ENCODE peak calls at places on chromosomes 13 and 19, in six cellular contexts. U is HL-60, K is uterus, Z is psoas muscle, F is HCT116, P is RWPE2. N is an unnamed sample.

GRCh38 chr13:19587635-19588300 is 26.4 kb upstream of the TPTE2 start:
- DNase-seq in U (peak), F (peak), Z (no peak), K (no peak), P (no peak), N (no peak)

GRCh38 chr19:16070366-16070990 is 5.8 kb upstream of the TPM4 start:
- DNase-seq in K (no peak), U (peak), P (peak), F (peak), Z (peak), N (peak)

GRCh38 chr13:50309872-50310594 is 294.8 kb downstream of the KCNRG start:
- DNase-seq in Z (no peak), U (peak), K (no peak), F (no peak), P (no peak), N (peak)

GRCh38 chr19:1057185-1057857 is 9.6 kb upstream of the ARHGAP45 start:
- DNase-seq in U (peak), K (no peak), Z (no peak), P (no peak), F (no peak), N (no peak)

GRCh38 chr13:113906566-113906965 is 42.7 kb upstream of the GAS6 start:
- DNase-seq in U (no peak), P (no peak), Z (no peak), K (peak), F (no peak), N (no peak)

GRCh38 chr13:39073983-39074382 is 35.7 kb downstream of the NHLRC3 start:
- DNase-seq in U (no peak), P (no peak), K (no peak), F (no peak), Z (no peak), N (no peak)

GRCh38 chr19:4671182-4671851 is 1.2 kb upstream of the MYDGF start:
- DNase-seq in U (no peak), K (no peak), Z (no peak), P (no peak), F (no peak), N (no peak)

GRCh38 chr13:40271931-40272775 is 394.3 kb downstream of the FOXO1 start:
- DNase-seq in F (no peak), U (no peak), K (peak), Z (peak), P (no peak), N (no peak)

GRCh38 chr19:37957176-37957575 is 50.2 kb downstream of the SIPA1L3 start:
- DNase-seq in U (no peak), K (no peak), P (no peak), Z (no peak), F (no peak), N (no peak)

GRCh38 chr13:24110011-24110410 is 50.5 kb upstream of the SPATA13 start:
- DNase-seq in P (no peak), K (no peak), F (no peak), U (no peak), Z (no peak), N (no peak)

GRCh38 chr19:947707-948533 is 22.1 kb downstream of the ARID3A start:
- DNase-seq in Z (peak), P (peak), K (peak), F (no peak), U (peak), N (no peak)

GRCh38 chr13:101915755-101916107 is 463.3 kb downstream of the ITGBL1 start:
- DNase-seq in U (no peak), F (no peak), P (no peak), Z (no peak), K (no peak), N (no peak)

GRCh38 chr13:34040863-34041262 is 222.9 kb downstream of the RFC3 start:
- DNase-seq in K (no peak), P (no peak), F (no peak), U (no peak), Z (no peak), N (no peak)

GRCh38 chr13:80256352-80256932 is 84.5 kb downstream of the SPRY2 start:
- DNase-seq in F (no peak), U (no peak), Z (no peak), P (no peak), K (no peak), N (no peak)

GRCh38 chr19:42281175-42282035 is 12.4 kb downstream of the CIC start:
- DNase-seq in P (peak), U (peak), K (peak), F (no peak), Z (peak), N (peak)

GRCh38 chr13:32585625-32586021 is 629 bp upstream of the PDS5B start:
- DNase-seq in F (no peak), Z (no peak), P (no peak), U (peak), K (peak), N (no peak)

GRCh38 chr13:112346173-112346898 is 29.8 kb upstream of the SPACA7 start:
- DNase-seq in U (no peak), F (peak), P (no peak), Z (no peak), K (no peak), N (no peak)
- TF ChIP-seq CTCF in U (no peak), F (no peak), P (no peak), Z (no peak), K (no peak), N (no peak)

DNA sequence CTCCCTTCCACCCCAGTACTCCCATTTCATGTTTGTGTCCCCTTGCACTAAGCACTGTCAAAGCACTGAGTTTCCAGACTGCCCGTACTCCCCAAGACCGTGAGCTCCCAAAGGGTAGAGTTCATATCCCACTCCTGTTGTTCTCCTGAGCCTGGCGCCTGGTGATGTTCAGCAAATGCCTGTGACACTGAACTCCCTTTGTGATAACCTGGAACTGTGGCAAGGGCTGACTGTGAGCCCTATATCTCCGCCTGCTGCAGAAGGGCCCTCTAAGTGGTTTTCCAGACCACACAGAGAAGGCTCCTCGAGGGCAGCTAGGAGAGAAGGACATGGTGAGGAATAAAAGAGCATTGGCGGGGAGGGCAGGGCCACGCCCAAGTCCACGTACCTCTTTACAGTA is 67.5 kb downstream of the ATP7B start:
- DNase-seq in P (no peak), U (no peak), K (no peak), F (no peak), Z (no peak), N (no peak)
- TF ChIP-seq CTCF in P (no peak), U (no peak), K (no peak), F (no peak), Z (no peak), N (no peak)

GRCh38 chr13:63954683-63955082 is 2539.0 kb upstream of the PCDH20 start:
- DNase-seq in U (no peak), P (no peak), F (no peak), Z (no peak), K (no peak), N (no peak)
- TF ChIP-seq CTCF in U (no peak), P (no peak), F (no peak), Z (no peak), K (no peak), N (no peak)

GRCh38 chr19:2286402-2287140 is 4.6 kb upstream of the PEAK3 start:
- DNase-seq in K (no peak), Z (no peak), U (no peak), P (no peak), F (no peak), N (no peak)

GRCh38 chr19:2287585-2287984 is 5.6 kb upstream of the PEAK3 start:
- DNase-seq in P (no peak), F (no peak), K (no peak), U (no peak), Z (no peak), N (no peak)

GRCh38 chr19:2289714-2290435 is 7.9 kb upstream of the PEAK3 start:
- DNase-seq in F (no peak), P (no peak), Z (peak), U (peak), K (no peak), N (peak)

GRCh38 chr19:2288743-2289713 is 7.1 kb upstream of the PEAK3 start:
- DNase-seq in K (no peak), Z (no peak), P (no peak), U (peak), F (no peak), N (no peak)

GRCh38 chr19:2288010-2288742 is 6.2 kb upstream of the PEAK3 start:
- DNase-seq in U (no peak), Z (no peak), P (no peak), K (no peak), F (no peak), N (no peak)
- TF ChIP-seq CTCF in U (no peak), Z (no peak), P (no peak), K (no peak), F (no peak), N (no peak)

GRCh38 chr19:56348289-56348877 is 33.7 kb upstream of the ZSCAN5A start:
- DNase-seq in K (no peak), U (peak), P (no peak), Z (no peak), F (peak), N (no peak)
- TF ChIP-seq CTCF in K (no peak), U (peak), P (peak), Z (no peak), F (no peak), N (peak)

N was measured in K562.